ENCODE peak calls at places on chromosome 4, in ten cellular contexts. J is mammary epithelial cell; H is tibial artery; N is AG04450; V is uterus; K is A549; R is heart left ventricle; Z is SK-N-SH; Y is CD8-positive, alpha-beta memory T cell; E is cardiac muscle cell. M is an unnamed sample.

GRCh38 chr4:169582706-169583105 is 29.7 kb downstream of the NEK1 start:
- DNase-seq in J (peak), H (no peak), N (no peak), V (no peak), K (no peak), R (no peak), Z (no peak), Y (no peak), E (no peak), M (no peak)

GRCh38 chr4:76615999-76616398 is 181.0 kb downstream of the SHROOM3 start:
- DNase-seq in J (no peak), H (no peak), N (no peak), V (no peak), K (no peak), R (no peak), Z (no peak), Y (no peak), E (no peak), M (no peak)

GRCh38 chr4:125313497-125313896 is 1.3 kb upstream of the FAT4 start:
- DNase-seq in J (peak), H (no peak), N (peak), V (peak), K (peak), R (peak), Z (peak), Y (no peak), E (peak), M (no peak)

GRCh38 chr4:34363842-34364241 is 1880.5 kb downstream of the ARAP2 start:
- DNase-seq in J (no peak), H (no peak), N (no peak), V (no peak), K (no peak), R (no peak), Z (no peak), Y (no peak), E (no peak), M (no peak)

GRCh38 chr4:42151568-42152506 is 618 bp downstream of the BEND4 start:
- DNase-seq in J (no peak), H (no peak), N (no peak), V (no peak), K (no peak), R (no peak), Z (peak), Y (peak), E (peak), M (no peak)

GRCh38 chr4:128228778-128229457 is 58.7 kb downstream of the PGRMC2 start:
- DNase-seq in J (no peak), H (no peak), N (peak), V (no peak), K (no peak), R (no peak), Z (peak), Y (no peak), E (no peak), M (no peak)

GRCh38 chr4:127709456-127709855 is 20.7 kb upstream of the SLC25A31 start:
- DNase-seq in J (peak), H (no peak), N (no peak), V (no peak), K (no peak), R (no peak), Z (no peak), Y (no peak), E (no peak), M (peak)

GRCh38 chr4:166318810-166319525 is 445.9 kb downstream of the TLL1 start:
- DNase-seq in J (peak), H (no peak), N (no peak), V (no peak), K (peak), R (no peak), Z (no peak), Y (no peak), E (no peak), M (peak)

GRCh38 chr4:52371861-52372260 is 287.2 kb downstream of the USP46 start:
- DNase-seq in J (no peak), H (no peak), N (no peak), V (no peak), K (no peak), R (no peak), Z (no peak), Y (no peak), E (no peak), M (no peak)

GRCh38 chr4:101174679-101175078 is 172.6 kb downstream of the PPP3CA start:
- DNase-seq in J (no peak), H (no peak), N (no peak), V (no peak), K (no peak), R (no peak), Z (no peak), Y (no peak), E (peak), M (no peak)

GRCh38 chr4:181905708-181906107 is 337.5 kb upstream of the TENM3 start:
- DNase-seq in J (no peak), H (no peak), N (no peak), V (no peak), K (no peak), R (no peak), Z (no peak), Y (no peak), E (no peak), M (no peak)

GRCh38 chr4:125849869-125850268 is 535.1 kb downstream of the FAT4 start:
- DNase-seq in J (peak), H (no peak), N (peak), V (no peak), K (no peak), R (no peak), Z (no peak), Y (no peak), E (no peak), M (no peak)

GRCh38 chr4:150695162-150695561 is 113.2 kb downstream of the MAB21L2 start:
- DNase-seq in J (peak), H (no peak), N (no peak), V (no peak), K (no peak), R (no peak), Z (no peak), Y (no peak), E (no peak), M (no peak)

GRCh38 chr4:114599231-114600065 is 841 bp downstream of the UGT8 start:
- DNase-seq in J (peak), H (no peak), N (no peak), V (no peak), K (no peak), R (no peak), Z (peak), Y (no peak), E (peak), M (no peak)

GRCh38 chr4:2728806-2729532 is 27.2 kb downstream of the TNIP2 start:
- DNase-seq in J (no peak), H (no peak), N (no peak), V (no peak), K (no peak), R (no peak), Z (no peak), Y (no peak), E (no peak), M (no peak)

GRCh38 chr4:113445286-113445685 is 316.3 kb downstream of the CAMK2D start:
- DNase-seq in J (peak), H (peak), N (no peak), V (peak), K (peak), R (peak), Z (no peak), Y (no peak), E (no peak), M (peak)

GRCh38 chr4:120960868-120961267 is 38.3 kb upstream of the PRDM5 start:
- DNase-seq in J (no peak), H (no peak), N (no peak), V (no peak), K (no peak), R (no peak), Z (no peak), Y (no peak), E (no peak), M (no peak)

GRCh38 chr4:13559414-13559813 is 15.1 kb upstream of the NKX3-2 start:
- DNase-seq in J (peak), H (no peak), N (peak), V (no peak), K (no peak), R (no peak), Z (no peak), Y (no peak), E (no peak), M (peak)

GRCh38 chr4:152278505-152279301 is 257.2 kb downstream of the FBXW7 start:
- DNase-seq in J (no peak), H (no peak), N (no peak), V (no peak), K (no peak), R (no peak), Z (no peak), Y (no peak), E (no peak), M (no peak)

GRCh38 chr4:59122626-59123025 is 2012.4 kb upstream of the IGFBP7 start:
- DNase-seq in J (no peak), H (no peak), N (no peak), V (no peak), K (no peak), R (no peak), Z (no peak), Y (no peak), E (no peak), M (no peak)

GRCh38 chr4:152709675-152710438 is 30.1 kb upstream of the TMEM154 start:
- DNase-seq in J (peak), H (no peak), N (no peak), V (no peak), K (no peak), R (no peak), Z (no peak), Y (no peak), E (peak), M (peak)

DNA sequence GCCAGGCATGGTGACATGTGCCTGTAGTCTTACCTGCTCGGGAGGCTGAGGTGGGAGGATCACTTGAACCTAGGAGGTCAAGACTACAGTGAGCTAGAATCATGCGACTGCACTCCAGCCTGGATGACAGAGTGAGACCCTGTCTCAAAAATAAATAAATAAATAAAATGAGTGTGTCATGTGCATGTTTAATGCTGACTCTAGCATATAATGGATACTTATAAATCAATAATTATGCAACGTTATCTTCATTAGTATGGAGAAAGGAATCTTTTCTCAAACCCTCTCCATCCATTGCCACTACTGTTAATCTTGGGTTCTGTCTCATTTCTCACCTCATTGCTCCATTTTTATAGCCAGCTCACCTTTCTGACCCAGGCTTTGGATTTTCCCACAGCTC is 189.5 kb upstream of the RPL34 start:
- DNase-seq in J (no peak), H (no peak), N (no peak), V (no peak), K (no peak), R (no peak), Z (no peak), Y (no peak), E (no peak), M (no peak)
- H3K27ac ChIP-seq in J (no peak), H (no peak), N (no peak), V (no peak), K (no peak), R (no peak), Z (no peak), Y (no peak), E (no peak), M (no peak)

GRCh38 chr4:87011340-87012034 is 76.7 kb downstream of the AFF1 start:
- DNase-seq in J (peak), H (no peak), N (no peak), V (no peak), K (peak), R (no peak), Z (no peak), Y (no peak), E (peak), M (peak)
- H3K27ac ChIP-seq in J (peak), H (peak), N (no peak), V (peak), K (peak), R (peak), Z (peak), Y (no peak), E (peak), M (peak)

GRCh38 chr4:5758741-5759140 is 47.7 kb downstream of the EVC start:
- DNase-seq in J (peak), H (no peak), N (peak), V (no peak), K (peak), R (no peak), Z (no peak), Y (no peak), E (no peak), M (peak)
- H3K27ac ChIP-seq in J (peak), H (no peak), N (peak), V (no peak), K (peak), R (no peak), Z (no peak), Y (no peak), E (no peak), M (peak)

GRCh38 chr4:147824316-147824715 is 92.4 kb downstream of the ARHGAP10 start:
- DNase-seq in J (no peak), H (no peak), N (no peak), V (no peak), K (no peak), R (no peak), Z (no peak), Y (no peak), E (no peak), M (no peak)
- H3K27ac ChIP-seq in J (no peak), H (peak), N (no peak), V (no peak), K (no peak), R (no peak), Z (no peak), Y (no peak), E (no peak), M (no peak)

DNA sequence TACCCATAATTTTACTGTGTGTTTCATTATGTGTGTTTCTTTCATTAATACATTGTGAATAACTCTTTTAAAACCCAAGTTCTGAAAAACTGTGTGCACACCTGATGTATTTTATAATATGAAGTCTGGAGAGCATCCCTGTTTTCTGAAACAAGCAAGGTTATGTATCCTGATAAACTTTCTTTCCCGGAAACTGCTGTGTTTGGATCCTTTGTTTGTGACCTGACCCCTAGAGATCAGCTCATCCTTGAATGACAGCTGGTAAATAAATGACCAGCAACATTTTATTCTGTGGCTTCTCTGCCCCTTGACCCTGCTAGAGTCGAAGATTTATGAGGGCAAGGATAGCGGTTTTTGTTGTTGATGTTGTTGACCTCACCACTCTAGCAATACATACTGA is 535.6 kb upstream of the ZFP42 start:
- DNase-seq in J (no peak), H (no peak), N (no peak), V (no peak), K (no peak), R (no peak), Z (no peak), Y (no peak), E (no peak), M (no peak)
- H3K27ac ChIP-seq in J (no peak), H (no peak), N (no peak), V (no peak), K (no peak), R (no peak), Z (no peak), Y (no peak), E (no peak), M (no peak)

DNA sequence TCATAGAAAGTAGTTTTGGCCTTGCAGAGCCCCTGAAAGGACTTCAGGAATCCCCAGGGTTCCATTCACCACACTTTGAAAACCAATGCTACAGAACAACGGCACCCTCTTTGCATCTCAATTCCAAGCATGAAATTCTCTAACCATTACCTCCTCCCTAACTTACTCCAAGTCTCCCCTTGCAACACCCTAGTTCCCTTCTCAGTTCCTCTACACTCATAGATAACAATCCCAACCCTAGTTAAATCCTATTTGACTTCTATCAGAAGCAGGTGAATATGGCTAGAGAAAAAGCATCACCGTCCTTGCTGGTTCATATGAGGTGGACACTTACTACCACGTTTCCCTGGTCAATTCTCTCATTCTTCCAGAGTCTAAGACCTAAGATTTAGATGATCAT is 2.4 kb downstream of the RCHY1 start:
- DNase-seq in J (no peak), H (no peak), N (no peak), V (no peak), K (no peak), R (no peak), Z (no peak), Y (no peak), E (no peak), M (no peak)
- H3K27ac ChIP-seq in J (peak), H (peak), N (no peak), V (no peak), K (no peak), R (no peak), Z (no peak), Y (peak), E (peak), M (peak)